ENCODE peak calls at places on chromosomes 2 and 18, in five cellular contexts. One of them, this sample, is unnamed. For H3K9me3 and H3K36me3, the result is how much of the 10 kb centered on the place peaks cover.

GRCh38 chr2:197992482-197993133 is 188.2 kb downstream of the PLCL1 start:
- DNase-seq in GM23248: no peak
- DNase-seq in small intestine: no peak
- DNase-seq in ovary: no peak
- DNase-seq in SK-N-SH: no peak
- DNase-seq in this sample: no peak

GRCh38 chr18:79056827-79057367 is 12.3 kb upstream of the ATP9B start:
- DNase-seq in SK-N-SH: no peak
- DNase-seq in ovary: no peak
- DNase-seq in GM23248: no peak
- DNase-seq in small intestine: no peak
- DNase-seq in this sample: no peak

GRCh38 chr2:237820421-237820820 is 21.8 kb downstream of the RBM44 start:
- DNase-seq in SK-N-SH: no peak
- DNase-seq in GM23248: no peak
- DNase-seq in small intestine: no peak
- DNase-seq in ovary: no peak
- DNase-seq in this sample: no peak

GRCh38 chr2:180336550-180336949 is 329.5 kb upstream of the CWC22 start:
- DNase-seq in ovary: no peak
- DNase-seq in GM23248: no peak
- DNase-seq in SK-N-SH: no peak
- DNase-seq in small intestine: no peak
- DNase-seq in this sample: no peak

GRCh38 chr2:212921711-212922110 is 229.7 kb downstream of the IKZF2 start:
- DNase-seq in small intestine: no peak
- DNase-seq in GM23248: no peak
- DNase-seq in ovary: no peak
- DNase-seq in SK-N-SH: no peak
- DNase-seq in this sample: no peak

GRCh38 chr2:187438459-187438858 is 9.6 kb downstream of the CALCRL start:
- DNase-seq in GM23248: no peak
- DNase-seq in small intestine: no peak
- DNase-seq in SK-N-SH: no peak
- DNase-seq in ovary: no peak
- DNase-seq in this sample: no peak

GRCh38 chr2:42566837-42567251 is 1.6 kb upstream of the MTA3 start:
- DNase-seq in SK-N-SH: no peak
- DNase-seq in ovary: no peak
- DNase-seq in small intestine: no peak
- DNase-seq in GM23248: peak
- DNase-seq in this sample: no peak

GRCh38 chr2:49988301-49988700 is 834.0 kb upstream of the FSHR start:
- DNase-seq in SK-N-SH: no peak
- DNase-seq in small intestine: no peak
- DNase-seq in ovary: no peak
- DNase-seq in GM23248: no peak
- DNase-seq in this sample: no peak

GRCh38 chr2:25570161-25570840 is 103.1 kb downstream of the DTNB start:
- DNase-seq in ovary: peak
- DNase-seq in GM23248: no peak
- DNase-seq in SK-N-SH: no peak
- DNase-seq in small intestine: no peak
- DNase-seq in this sample: no peak

GRCh38 chr2:120976501-120977307 is 241.0 kb downstream of the GLI2 start:
- DNase-seq in small intestine: no peak
- DNase-seq in SK-N-SH: peak
- DNase-seq in GM23248: no peak
- DNase-seq in ovary: no peak
- DNase-seq in this sample: no peak

GRCh38 chr2:163011035-163011434 is 172.5 kb upstream of the KCNH7 start:
- DNase-seq in GM23248: no peak
- DNase-seq in small intestine: no peak
- DNase-seq in SK-N-SH: no peak
- DNase-seq in ovary: no peak
- DNase-seq in this sample: no peak

GRCh38 chr2:173572848-173573247 is 218.2 kb downstream of the CDCA7 start:
- DNase-seq in small intestine: no peak
- DNase-seq in SK-N-SH: no peak
- DNase-seq in GM23248: no peak
- DNase-seq in ovary: no peak
- DNase-seq in this sample: no peak

GRCh38 chr2:145652992-145653545 is 1133.2 kb upstream of the ZEB2 start:
- DNase-seq in GM23248: peak
- DNase-seq in small intestine: no peak
- DNase-seq in ovary: peak
- DNase-seq in SK-N-SH: no peak
- DNase-seq in this sample: no peak

GRCh38 chr18:10872297-10872696 is 277.1 kb downstream of the PIEZO2 start:
- DNase-seq in GM23248: no peak
- DNase-seq in small intestine: no peak
- DNase-seq in ovary: no peak
- DNase-seq in SK-N-SH: no peak
- DNase-seq in this sample: no peak

GRCh38 chr2:18777250-18777812 is 188.0 kb upstream of the NT5C1B start:
- DNase-seq in small intestine: no peak
- DNase-seq in SK-N-SH: no peak
- DNase-seq in GM23248: no peak
- DNase-seq in ovary: no peak
- DNase-seq in this sample: no peak

GRCh38 chr18:79522451-79523220 is 126.9 kb downstream of the NFATC1 start:
- DNase-seq in small intestine: peak
- DNase-seq in SK-N-SH: no peak
- DNase-seq in GM23248: no peak
- DNase-seq in ovary: peak
- DNase-seq in this sample: peak

GRCh38 chr2:120246546-120247300 is 5.9 kb upstream of the RALB start:
- DNase-seq in GM23248: peak
- DNase-seq in ovary: no peak
- DNase-seq in SK-N-SH: no peak
- DNase-seq in small intestine: no peak
- DNase-seq in this sample: no peak

GRCh38 chr2:28717339-28717758 is 34.3 kb upstream of the PPP1CB start:
- DNase-seq in SK-N-SH: no peak
- DNase-seq in small intestine: no peak
- DNase-seq in ovary: peak
- DNase-seq in GM23248: peak
- DNase-seq in this sample: peak

GRCh38 chr2:75655861-75656260 is 9.3 kb downstream of the MRPL19 start:
- DNase-seq in ovary: no peak
- DNase-seq in GM23248: peak
- DNase-seq in small intestine: no peak
- DNase-seq in SK-N-SH: no peak
- DNase-seq in this sample: no peak

GRCh38 chr2:23324281-23324680 is 60.7 kb upstream of the KLHL29 start:
- DNase-seq in small intestine: no peak
- DNase-seq in GM23248: no peak
- DNase-seq in ovary: no peak
- DNase-seq in SK-N-SH: no peak
- DNase-seq in this sample: no peak

GRCh38 chr2:218003994-218004419 is 1.2 kb upstream of the TNS1 start:
- DNase-seq in GM23248: peak
- DNase-seq in small intestine: no peak
- DNase-seq in SK-N-SH: peak
- DNase-seq in ovary: peak
- DNase-seq in this sample: peak

GRCh38 chr2:86021396-86022378 is 84.0 kb downstream of the POLR1A start:
- DNase-seq in SK-N-SH: no peak
- DNase-seq in ovary: no peak
- DNase-seq in small intestine: no peak
- DNase-seq in GM23248: peak
- DNase-seq in this sample: no peak

GRCh38 chr2:64857581-64858471 is 131.4 kb upstream of the SLC1A4 start:
- DNase-seq in ovary: peak
- DNase-seq in GM23248: peak
- DNase-seq in SK-N-SH: peak
- DNase-seq in small intestine: no peak
- DNase-seq in this sample: no peak

GRCh38 chr2:150091896-150092295 is 395.6 kb downstream of the RND3 start:
- DNase-seq in SK-N-SH: no peak
- DNase-seq in ovary: no peak
- DNase-seq in GM23248: no peak
- DNase-seq in small intestine: no peak
- DNase-seq in this sample: no peak

GRCh38 chr18:40874233-40874632 is 1080.8 kb upstream of the PIK3C3 start:
- DNase-seq in ovary: no peak
- DNase-seq in GM23248: peak
- DNase-seq in small intestine: no peak
- DNase-seq in SK-N-SH: no peak
- DNase-seq in this sample: no peak

GRCh38 chr2:118059919-118060478 is 28.3 kb upstream of the INSIG2 start:
- DNase-seq in SK-N-SH: no peak
- DNase-seq in ovary: no peak
- DNase-seq in small intestine: no peak
- DNase-seq in GM23248: peak
- DNase-seq in this sample: no peak

GRCh38 chr18:21769206-21769605 is 28.6 kb downstream of the MIB1 start:
- DNase-seq in SK-N-SH: no peak
- DNase-seq in GM23248: peak
- DNase-seq in small intestine: no peak
- DNase-seq in ovary: no peak
- DNase-seq in this sample: no peak

GRCh38 chr2:104876606-104877005 is 22.7 kb downstream of the POU3F3 start:
- DNase-seq in ovary: no peak
- DNase-seq in small intestine: no peak
- DNase-seq in GM23248: no peak
- DNase-seq in SK-N-SH: no peak
- DNase-seq in this sample: no peak

GRCh38 chr2:215660687-215661086 is 224.8 kb upstream of the FN1 start:
- DNase-seq in SK-N-SH: no peak
- DNase-seq in GM23248: peak
- DNase-seq in small intestine: no peak
- DNase-seq in ovary: no peak
- DNase-seq in this sample: no peak

DNA sequence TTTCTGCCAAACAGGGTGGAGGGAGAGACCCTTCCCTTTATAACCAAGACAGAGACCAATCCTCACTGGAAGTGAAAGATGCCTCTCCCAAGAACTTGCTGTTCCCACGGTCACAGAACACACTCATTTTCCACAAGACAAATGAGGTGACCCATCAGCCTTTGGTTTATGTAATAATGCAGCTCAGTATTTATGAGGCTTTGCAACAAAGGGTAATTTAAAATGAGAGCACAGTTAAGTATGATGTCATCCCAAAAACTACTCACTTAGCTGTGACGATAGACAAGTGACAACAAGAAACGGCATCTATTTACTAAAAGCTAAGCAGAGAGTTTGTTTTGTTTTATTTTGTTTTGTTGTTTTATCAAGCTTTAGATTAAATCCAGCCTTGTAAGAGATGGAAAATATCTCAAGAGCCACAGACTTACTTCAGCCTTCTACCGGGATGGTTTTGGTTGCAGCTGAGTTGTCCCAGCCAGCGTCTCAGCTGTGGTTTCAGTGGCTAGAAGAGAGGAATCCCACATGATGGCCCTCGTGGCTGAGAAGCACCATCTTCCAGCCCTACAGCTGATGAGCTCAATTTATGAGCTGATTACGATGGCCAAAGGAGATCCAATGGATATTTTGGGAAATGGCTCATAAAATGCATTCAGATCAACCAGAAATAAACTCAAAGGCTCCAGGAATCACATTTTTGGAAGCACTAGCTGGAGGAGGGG is 249.2 kb upstream of the AGAP1 start:
- DNase-seq in small intestine: no peak
- DNase-seq in GM23248: peak
- DNase-seq in ovary: no peak
- DNase-seq in SK-N-SH: no peak
- DNase-seq in this sample: no peak
- H3K27ac ChIP-seq in small intestine: no peak
- H3K27ac ChIP-seq in GM23248: peak
- H3K27ac ChIP-seq in ovary: no peak
- H3K27ac ChIP-seq in SK-N-SH: no peak
- H3K27ac ChIP-seq in this sample: no peak

DNA sequence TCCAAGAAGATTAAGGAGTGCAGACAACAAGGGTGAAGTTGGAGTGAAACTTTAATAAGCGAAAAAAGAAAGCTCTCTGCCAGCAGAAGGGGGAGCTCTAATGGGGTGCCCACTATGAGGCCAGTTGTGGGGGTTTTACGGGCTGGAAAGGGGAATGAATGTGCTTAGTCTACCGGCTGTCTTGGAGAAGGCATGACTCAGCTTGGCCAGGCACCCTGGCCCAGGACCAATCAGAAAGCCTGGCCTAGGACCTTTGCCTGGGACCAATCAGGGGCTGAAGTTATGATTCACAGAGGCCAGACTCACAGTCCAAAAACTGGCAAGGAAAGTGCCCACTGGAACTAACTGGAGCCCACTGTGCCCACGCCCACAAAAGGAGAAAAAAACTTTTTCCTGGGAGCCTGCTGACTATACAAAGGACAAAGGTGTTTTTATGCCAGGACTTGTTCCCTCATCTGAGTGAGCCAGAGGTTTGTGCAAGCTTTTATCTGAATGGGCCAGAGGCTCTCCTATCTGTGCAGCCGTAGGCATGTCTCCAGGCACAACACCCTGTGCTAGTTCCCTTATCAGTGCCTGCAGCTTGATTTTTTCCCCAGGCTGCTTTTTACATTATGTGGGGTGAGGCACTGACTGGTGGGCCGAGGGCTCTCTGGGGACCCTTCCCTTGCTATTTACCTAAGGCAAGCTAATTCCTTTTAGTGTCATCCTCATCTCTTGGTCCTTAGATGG is 18.6 kb downstream of the CMPK2 start:
- DNase-seq in SK-N-SH: no peak
- DNase-seq in small intestine: no peak
- DNase-seq in GM23248: no peak
- DNase-seq in ovary: no peak
- DNase-seq in this sample: no peak
- H3K9me3 ChIP-seq in SK-N-SH: under half
- H3K9me3 ChIP-seq in small intestine: under half
- H3K9me3 ChIP-seq in GM23248: under half
- H3K9me3 ChIP-seq in ovary: under half
- H3K9me3 ChIP-seq in this sample: under half

DNA sequence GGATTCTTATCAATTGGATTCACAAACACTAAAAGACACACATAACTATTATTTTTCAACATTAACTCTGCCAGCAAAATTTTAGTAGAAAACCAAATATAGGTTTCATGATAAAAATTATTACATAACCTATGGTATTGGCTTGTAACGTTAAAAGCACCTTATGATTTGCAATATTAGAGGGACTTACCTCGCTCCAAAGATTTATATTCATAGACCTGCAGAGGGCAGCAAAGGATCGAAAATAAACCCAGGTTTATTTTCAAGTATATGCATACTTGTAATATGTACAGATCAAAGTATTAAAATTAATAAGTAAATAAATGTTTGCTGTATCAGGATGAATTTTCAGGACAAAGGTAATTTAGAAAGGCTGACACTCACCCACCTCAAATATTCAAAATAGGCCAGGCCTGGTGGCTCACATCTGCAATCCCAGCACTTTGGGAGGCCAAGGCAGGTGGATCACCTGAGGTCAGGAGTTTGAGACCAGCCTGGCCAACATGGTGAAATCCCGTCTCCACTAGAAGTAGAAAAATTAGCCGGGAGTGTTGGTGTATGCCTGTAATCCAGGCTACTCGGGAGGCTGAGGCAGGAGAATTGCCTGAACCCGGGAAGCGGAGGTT is 45.3 kb downstream of the LRPPRC start:
- DNase-seq in SK-N-SH: peak
- DNase-seq in small intestine: peak
- DNase-seq in ovary: no peak
- DNase-seq in GM23248: peak
- DNase-seq in this sample: no peak
- H3K36me3 ChIP-seq in SK-N-SH: half or more
- H3K36me3 ChIP-seq in small intestine: under half
- H3K36me3 ChIP-seq in ovary: under half
- H3K36me3 ChIP-seq in GM23248: half or more
- H3K36me3 ChIP-seq in this sample: half or more

GRCh38 chr2:45799679-45800381 is 148.4 kb downstream of the PRKCE start:
- DNase-seq in GM23248: no peak
- DNase-seq in SK-N-SH: no peak
- DNase-seq in small intestine: no peak
- DNase-seq in ovary: no peak
- DNase-seq in this sample: no peak
- H3K27ac ChIP-seq in GM23248: no peak
- H3K27ac ChIP-seq in SK-N-SH: no peak
- H3K27ac ChIP-seq in small intestine: no peak
- H3K27ac ChIP-seq in ovary: no peak
- H3K27ac ChIP-seq in this sample: no peak

This sample was measured in right atrium auricular region.